ENCODE peak calls at places on chromosome 19, in eight cellular contexts. A is Caco-2, Z is OCI-LY7, W is HCT116, E is PC-3, K is retinal pigment epithelial cell, D is heart right ventricle, V is endothelial cell of umbilical vein. X is an unnamed sample.

GRCh38 chr19:45632468-45633196 is 6.6 kb downstream of the EML2 start:
- DNase-seq in A (peak), Z (peak), W (peak), E (peak), K (peak), D (peak), V (peak), X (peak)

GRCh38 chr19:13051581-13052165 is 51.0 kb downstream of the LYL1 start:
- DNase-seq in A (peak), Z (no peak), W (no peak), E (peak), K (no peak), D (no peak), V (peak), X (no peak)

GRCh38 chr19:17871878-17872250 is at the start of gene SLC5A5:
- DNase-seq in A (peak), Z (no peak), W (no peak), E (peak), K (no peak), D (no peak), V (no peak), X (no peak)

GRCh38 chr19:16435238-16435911 is 36.4 kb downstream of the EPS15L1 start:
- DNase-seq in A (no peak), Z (no peak), W (no peak), E (no peak), K (peak), D (peak), V (peak), X (peak)

GRCh38 chr19:19490247-19490968 is 24.9 kb downstream of the TSSK6 start:
- DNase-seq in A (peak), Z (peak), W (peak), E (peak), K (peak), D (peak), V (peak), X (peak)

GRCh38 chr19:10095622-10095947 is 6.9 kb downstream of the ANGPTL6 start:
- DNase-seq in A (no peak), Z (no peak), W (no peak), E (no peak), K (no peak), D (no peak), V (no peak), X (no peak)

GRCh38 chr19:55550321-55550650 is 4.9 kb upstream of the SBK3 start:
- DNase-seq in A (no peak), Z (no peak), W (no peak), E (no peak), K (no peak), D (no peak), V (no peak), X (peak)

GRCh38 chr19:12198136-12198535 is 35.2 kb downstream of the ZNF136 start:
- DNase-seq in A (no peak), Z (no peak), W (no peak), E (no peak), K (no peak), D (no peak), V (no peak), X (no peak)

GRCh38 chr19:8445488-8446001 is 770 bp downstream of the HNRNPM start:
- DNase-seq in A (peak), Z (peak), W (no peak), E (peak), K (no peak), D (peak), V (peak), X (no peak)

GRCh38 chr19:12513531-12514061 is 29.0 kb upstream of the ZNF709 start:
- DNase-seq in A (no peak), Z (no peak), W (no peak), E (no peak), K (no peak), D (no peak), V (no peak), X (no peak)

GRCh38 chr19:31905980-31906948 is 439.1 kb upstream of the ZNF507 start:
- DNase-seq in A (no peak), Z (no peak), W (no peak), E (no peak), K (no peak), D (peak), V (no peak), X (no peak)

GRCh38 chr19:22784051-22784450 is at the start of gene ZNF99:
- DNase-seq in A (no peak), Z (no peak), W (no peak), E (no peak), K (no peak), D (peak), V (no peak), X (no peak)

GRCh38 chr19:53947624-53948023 is 15.1 kb upstream of the CACNG8 start:
- DNase-seq in A (no peak), Z (peak), W (peak), E (peak), K (no peak), D (no peak), V (no peak), X (no peak)

GRCh38 chr19:35675589-35676140 is 9.3 kb downstream of the UPK1A start:
- DNase-seq in A (no peak), Z (no peak), W (no peak), E (no peak), K (no peak), D (no peak), V (no peak), X (no peak)

GRCh38 chr19:40807147-40808020 is 8.4 kb downstream of the EGLN2 start:
- DNase-seq in A (peak), Z (peak), W (no peak), E (peak), K (no peak), D (no peak), V (no peak), X (no peak)

GRCh38 chr19:53272044-53272443 is 4.5 kb upstream of the VN1R4 start:
- DNase-seq in A (no peak), Z (no peak), W (no peak), E (no peak), K (no peak), D (no peak), V (no peak), X (no peak)

GRCh38 chr19:23904406-23904805 is 10.3 kb upstream of the ZNF726 start:
- DNase-seq in A (no peak), Z (no peak), W (no peak), E (no peak), K (no peak), D (no peak), V (no peak), X (no peak)

GRCh38 chr19:57786906-57787305 is 17.4 kb downstream of the ZNF586 start:
- DNase-seq in A (no peak), Z (no peak), W (no peak), E (no peak), K (no peak), D (no peak), V (no peak), X (no peak)

GRCh38 chr19:21483589-21484170 is 21.7 kb upstream of the ZNF429 start:
- DNase-seq in A (peak), Z (peak), W (no peak), E (no peak), K (no peak), D (peak), V (no peak), X (peak)

GRCh38 chr19:28878862-28879566 is 333.9 kb downstream of the UQCRFS1 start:
- DNase-seq in A (peak), Z (peak), W (peak), E (peak), K (peak), D (peak), V (peak), X (peak)

GRCh38 chr19:33430674-33431277 is 57.3 kb downstream of the CEBPG start:
- DNase-seq in A (peak), Z (peak), W (peak), E (peak), K (no peak), D (peak), V (peak), X (peak)

GRCh38 chr19:54418030-54418929 is 3.0 kb downstream of the TTYH1 start:
- DNase-seq in A (no peak), Z (no peak), W (no peak), E (no peak), K (no peak), D (no peak), V (no peak), X (peak)

GRCh38 chr19:16739546-16739945 is 19.9 kb downstream of the NWD1 start:
- DNase-seq in A (no peak), Z (no peak), W (no peak), E (no peak), K (no peak), D (no peak), V (no peak), X (no peak)

GRCh38 chr19:45779231-45780145 is 2.8 kb downstream of the DMPK start:
- DNase-seq in A (peak), Z (peak), W (peak), E (peak), K (no peak), D (peak), V (peak), X (no peak)

GRCh38 chr19:15249912-15250634 is 17.8 kb upstream of the EPHX3 start:
- DNase-seq in A (no peak), Z (no peak), W (no peak), E (no peak), K (peak), D (peak), V (peak), X (peak)

GRCh38 chr19:3358919-3359849 is 7.2 kb upstream of the NFIC start:
- DNase-seq in A (no peak), Z (peak), W (no peak), E (peak), K (no peak), D (peak), V (no peak), X (no peak)

GRCh38 chr19:3362217-3362907 is 4.0 kb upstream of the NFIC start:
- DNase-seq in A (no peak), Z (no peak), W (no peak), E (no peak), K (no peak), D (no peak), V (no peak), X (no peak)

GRCh38 chr19:3359850-3360493 is 6.4 kb upstream of the NFIC start:
- DNase-seq in A (no peak), Z (peak), W (no peak), E (no peak), K (no peak), D (no peak), V (no peak), X (no peak)

GRCh38 chr19:3361384-3362216 is 4.8 kb upstream of the NFIC start:
- DNase-seq in A (no peak), Z (no peak), W (no peak), E (no peak), K (no peak), D (no peak), V (no peak), X (no peak)

DNA sequence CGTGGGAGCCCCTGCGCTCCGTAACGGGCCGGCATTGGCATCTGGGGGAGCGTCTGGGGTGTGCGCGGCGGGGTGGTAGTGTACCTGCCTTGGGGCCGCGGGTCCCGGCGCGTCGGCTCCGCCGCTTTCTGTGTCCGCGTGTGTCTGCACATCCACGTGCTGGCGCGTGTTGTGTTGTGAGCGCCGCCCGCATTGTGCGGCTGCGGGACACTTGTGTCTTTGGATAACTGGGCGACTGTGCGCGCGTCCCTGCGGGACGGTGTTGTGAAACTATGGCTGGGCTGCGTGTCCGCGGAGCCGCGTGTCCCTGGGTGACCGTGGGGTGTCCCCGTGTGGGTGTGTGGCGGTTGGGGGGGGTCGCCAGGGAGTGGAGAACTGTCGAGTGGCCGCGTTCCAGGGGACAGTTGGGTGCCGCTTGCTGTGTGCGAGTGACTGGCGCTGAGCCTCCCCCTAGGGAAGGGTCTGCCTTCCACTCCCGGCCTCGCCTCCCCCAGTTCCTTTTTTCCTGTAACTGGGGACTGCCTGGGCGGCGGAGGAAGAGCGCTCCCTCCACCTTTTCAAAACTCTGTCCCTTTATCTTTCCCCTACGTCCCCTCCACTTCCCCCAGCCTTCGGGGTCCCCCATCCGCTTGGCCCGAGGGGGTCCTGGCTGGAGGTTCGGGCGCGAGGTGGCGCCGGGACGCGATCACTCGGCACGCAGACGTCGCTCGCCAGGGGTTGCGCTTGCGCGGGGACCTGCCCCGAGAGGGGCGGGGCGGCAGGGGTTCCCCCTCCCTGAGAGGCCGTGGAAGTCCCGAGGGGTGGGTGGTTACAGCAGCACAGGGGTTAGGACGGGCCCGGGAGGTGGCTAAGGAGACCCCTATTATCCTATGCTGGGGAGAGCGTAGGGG is 5.6 kb upstream of the NFIC start:
- DNase-seq in A (no peak), Z (peak), W (no peak), E (peak), K (no peak), D (peak), V (peak), X (no peak)
- TF ChIP-seq CTCF in A (no peak), Z (no peak), W (no peak), E (no peak), K (no peak), D (peak), V (peak), X (peak)

GRCh38 chr19:48631254-48631653 is 5.9 kb downstream of the DBP start:
- DNase-seq in A (no peak), Z (no peak), W (no peak), E (no peak), K (no peak), D (no peak), V (no peak), X (peak)

GRCh38 chr19:48628486-48629296 is 8.5 kb downstream of the DBP start:
- DNase-seq in A (no peak), Z (no peak), W (no peak), E (no peak), K (no peak), D (no peak), V (no peak), X (no peak)

GRCh38 chr19:48629599-48630288 is 7.4 kb downstream of the DBP start:
- DNase-seq in A (peak), Z (no peak), W (peak), E (no peak), K (no peak), D (no peak), V (peak), X (no peak)

GRCh38 chr19:48629297-48629598 is 7.9 kb downstream of the DBP start:
- DNase-seq in A (no peak), Z (no peak), W (no peak), E (no peak), K (no peak), D (no peak), V (no peak), X (no peak)

DNA sequence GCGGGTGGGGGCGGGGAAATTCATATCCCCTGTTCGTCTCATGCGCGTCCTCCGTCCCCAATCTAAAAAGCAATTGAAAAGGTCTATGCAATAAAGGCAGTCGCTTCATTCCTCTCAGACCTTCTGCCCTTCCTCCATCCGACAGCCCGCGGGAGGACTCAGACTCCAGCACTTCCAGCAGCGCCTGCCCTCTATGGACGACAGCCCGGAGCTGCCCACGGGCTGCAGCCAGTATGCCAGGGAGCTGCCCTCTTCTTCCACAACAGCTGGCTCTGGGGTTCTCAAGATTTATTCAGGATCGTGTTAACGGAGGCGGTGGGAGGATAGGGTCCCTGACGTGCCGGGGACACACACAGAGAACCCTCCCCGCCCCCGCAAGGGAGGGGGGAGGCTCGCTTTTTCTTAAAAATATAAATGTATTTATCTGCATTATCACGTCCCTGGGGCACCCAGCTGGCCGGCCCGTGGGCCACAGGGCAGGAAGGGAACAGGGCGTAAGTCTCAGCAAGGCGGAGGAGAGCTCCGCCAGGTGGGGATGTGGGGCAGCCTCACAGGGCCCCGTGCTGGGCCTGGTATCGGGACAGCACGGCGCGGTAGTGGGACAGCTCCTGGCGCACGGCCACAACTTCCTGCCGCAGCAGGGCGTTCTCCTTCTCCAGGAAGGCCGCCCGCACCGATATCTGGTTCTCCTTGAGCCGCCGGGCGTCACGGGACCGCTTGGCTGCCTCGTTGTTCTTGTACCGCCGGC is 6.7 kb downstream of the DBP start:
- DNase-seq in A (no peak), Z (no peak), W (no peak), E (no peak), K (no peak), D (peak), V (peak), X (no peak)
- TF ChIP-seq CTCF in A (no peak), Z (no peak), W (no peak), E (no peak), K (no peak), D (peak), V (peak), X (no peak)

DNA sequence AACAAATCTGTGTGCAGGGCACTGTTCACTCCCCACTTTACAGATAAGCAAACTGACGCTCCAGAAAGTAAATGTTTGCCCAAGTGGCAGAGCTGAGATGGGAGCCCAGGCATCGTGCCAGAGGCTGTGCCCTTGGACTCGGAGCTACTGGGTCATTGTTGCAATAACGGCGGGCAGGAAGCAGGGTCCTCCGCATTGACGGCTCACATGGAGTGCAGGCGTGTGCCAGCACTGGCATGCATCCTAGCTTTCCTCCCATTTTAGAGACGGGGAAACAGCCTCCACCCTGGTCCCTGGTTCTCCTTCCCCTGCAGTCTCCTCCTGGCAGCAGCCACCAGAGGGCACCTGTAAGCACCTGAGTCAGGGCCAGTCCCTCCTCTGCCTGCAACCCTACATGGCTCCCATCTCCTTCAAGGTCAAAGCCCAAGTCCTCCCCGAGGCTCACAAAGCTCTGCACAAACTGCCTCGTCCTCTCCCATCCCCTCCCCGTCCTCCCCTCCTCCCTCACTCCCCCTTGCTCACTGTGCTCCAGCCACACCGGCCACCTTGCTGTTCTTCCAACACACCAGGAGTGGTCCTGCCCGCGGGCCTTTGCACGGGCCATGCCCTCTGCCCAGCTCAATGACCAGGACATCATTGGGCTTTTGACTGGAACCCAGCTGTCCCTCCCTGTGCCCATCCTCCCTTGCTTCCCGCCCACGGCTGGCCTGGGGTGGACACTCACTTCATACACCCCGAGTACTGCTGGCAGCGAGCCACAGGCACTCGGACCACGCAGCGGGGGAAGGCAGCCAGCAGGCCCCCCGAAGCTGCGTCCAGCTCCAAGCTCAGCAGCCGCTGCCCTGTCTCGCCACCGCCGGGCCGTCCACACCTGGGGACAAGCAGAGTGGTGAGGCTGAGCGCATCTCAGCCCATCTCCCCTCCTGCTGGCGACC is 7.7 kb upstream of the LRG1 start:
- DNase-seq in A (peak), Z (peak), W (no peak), E (peak), K (no peak), D (no peak), V (peak), X (no peak)
- TF ChIP-seq CTCF in A (peak), Z (peak), W (no peak), E (peak), K (peak), D (peak), V (peak), X (peak)

GRCh38 chr19:1502433-1503088 is 10.3 kb downstream of the ADAMTSL5 start:
- DNase-seq in A (no peak), Z (no peak), W (no peak), E (no peak), K (no peak), D (no peak), V (no peak), X (no peak)

GRCh38 chr19:1505012-1505411 is 7.8 kb downstream of the ADAMTSL5 start:
- DNase-seq in A (no peak), Z (no peak), W (no peak), E (no peak), K (no peak), D (no peak), V (no peak), X (no peak)

GRCh38 chr19:1503925-1504430 is 8.8 kb downstream of the ADAMTSL5 start:
- DNase-seq in A (no peak), Z (no peak), W (no peak), E (no peak), K (no peak), D (no peak), V (no peak), X (no peak)

GRCh38 chr19:1501200-1501595 is 10.2 kb downstream of the REEP6 start:
- DNase-seq in A (peak), Z (no peak), W (no peak), E (no peak), K (no peak), D (no peak), V (no peak), X (no peak)

DNA sequence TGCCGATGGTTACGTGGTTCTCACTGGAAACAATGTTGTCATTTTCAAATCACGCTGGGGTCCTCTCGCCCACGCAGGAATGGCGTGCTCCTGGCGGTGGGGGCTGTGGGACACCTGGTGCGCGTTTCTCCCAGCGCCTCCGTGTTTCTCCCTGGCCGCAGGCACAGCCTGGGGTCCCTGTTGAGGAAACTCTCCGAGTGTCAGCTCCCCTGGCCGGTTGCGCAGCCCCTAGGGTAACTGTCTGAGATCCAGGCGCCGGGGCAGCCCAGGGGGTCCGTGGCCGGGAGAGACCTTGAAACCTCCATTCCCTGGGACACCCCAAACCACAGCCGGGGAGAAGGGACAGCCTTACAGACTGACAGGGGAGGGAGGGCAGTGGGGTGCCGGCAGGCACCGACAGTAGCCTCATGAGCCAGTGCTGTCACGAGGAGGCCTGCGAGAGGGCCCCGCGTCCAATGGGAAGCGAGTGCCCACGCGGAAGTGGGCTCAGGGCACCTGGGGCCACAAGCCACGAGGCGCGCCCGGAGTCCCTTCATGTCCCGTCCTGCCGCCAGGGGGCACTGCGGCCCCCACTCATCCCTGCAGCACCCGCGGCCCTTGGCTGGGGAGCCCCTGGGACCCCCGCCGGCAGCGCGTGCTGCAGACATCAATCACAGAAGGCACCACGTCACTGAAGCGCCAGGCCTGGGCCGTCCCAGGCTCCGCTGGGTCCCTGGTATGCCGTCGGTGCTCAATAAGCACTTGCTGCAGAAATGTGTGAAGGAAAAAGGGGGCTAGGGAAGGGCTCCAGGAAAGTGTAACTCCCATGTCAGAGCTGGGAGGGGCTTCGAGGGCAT is 9.5 kb downstream of the ADAMTSL5 start:
- DNase-seq in A (peak), Z (peak), W (no peak), E (peak), K (no peak), D (no peak), V (no peak), X (no peak)
- TF ChIP-seq CTCF in A (peak), Z (peak), W (no peak), E (peak), K (peak), D (peak), V (peak), X (peak)

X was measured in HFFc6.